ENCODE peak calls at places on chromosomes 3 and 15, in seven cellular contexts. Z, I, Q, N, B, Y and D are unnamed samples.

GRCh38 chr3:187098925-187099512 is 40.3 kb downstream of the RPL39L start:
- DNase-seq in Z (peak; percentile 5), I (no peak), Q (no peak), N (no peak), B (no peak), Y (no peak), D (no peak)

GRCh38 chr15:63858881-63859280 is 25.1 kb upstream of the HERC1 start:
- DNase-seq in Z (no peak), I (no peak), Q (no peak), N (no peak), B (no peak), Y (no peak), D (no peak)

GRCh38 chr15:59115047-59115446 is 10.1 kb downstream of the CCNB2 start:
- DNase-seq in Z (no peak), I (no peak), Q (no peak), N (no peak), B (no peak), Y (no peak), D (no peak)

GRCh38 chr3:21888656-21889055 is 137.6 kb upstream of the ZNF385D start:
- DNase-seq in Z (no peak), I (no peak), Q (no peak), N (no peak), B (no peak), Y (no peak), D (no peak)

GRCh38 chr15:73176579-73176978 is 124.3 kb downstream of the NEO1 start:
- DNase-seq in Z (no peak), I (no peak), Q (no peak), N (no peak), B (no peak), Y (no peak), D (no peak)

GRCh38 chr15:60400957-60401356 is 3.2 kb upstream of the ANXA2 start:
- DNase-seq in Z (no peak), I (no peak), Q (no peak), N (no peak), B (no peak), Y (no peak), D (no peak)

GRCh38 chr15:39944711-39945110 is 10.8 kb downstream of the EIF2AK4 start:
- DNase-seq in Z (peak; percentile 98), I (no peak), Q (no peak), N (no peak), B (no peak), Y (no peak), D (no peak)

GRCh38 chr15:30953731-30954378 is 37.6 kb downstream of the MTMR10 start:
- DNase-seq in Z (peak; percentile 86), I (peak; percentile 11), Q (no peak), N (no peak), B (no peak), Y (no peak), D (no peak)

GRCh38 chr15:72784233-72784876 is 797 bp upstream of the ADPGK start:
- DNase-seq in Z (peak; percentile 83), I (peak; percentile 82), Q (peak; percentile 60), N (no peak), B (no peak), Y (no peak), D (no peak)

GRCh38 chr3:37453393-37454391 is 279.3 kb upstream of the LRRFIP2 start:
- DNase-seq in Z (no peak), I (no peak), Q (no peak), N (no peak), B (peak; percentile 78), Y (no peak), D (peak; percentile 81)

GRCh38 chr15:40439461-40440299 is 1.1 kb upstream of the BAHD1 start:
- DNase-seq in Z (peak; percentile 49), I (peak; percentile 31), Q (no peak), N (no peak), B (peak; percentile 80), Y (no peak), D (peak; percentile 92)

GRCh38 chr3:124313621-124314020 is 321.7 kb upstream of the ROPN1 start:
- DNase-seq in Z (no peak), I (no peak), Q (no peak), N (no peak), B (no peak), Y (no peak), D (no peak)

GRCh38 chr3:124250053-124250452 is 258.1 kb upstream of the ROPN1 start:
- DNase-seq in Z (no peak), I (no peak), Q (no peak), N (no peak), B (no peak), Y (no peak), D (no peak)

GRCh38 chr3:69770976-69771634 is 31.8 kb downstream of the MITF start:
- DNase-seq in Z (peak; percentile 28), I (no peak), Q (no peak), N (no peak), B (no peak), Y (no peak), D (no peak)

GRCh38 chr3:121736112-121736511 is 13.4 kb downstream of the GOLGB1 start:
- DNase-seq in Z (peak; percentile 38), I (no peak), Q (no peak), N (no peak), B (no peak), Y (no peak), D (no peak)

GRCh38 chr3:196996454-196997265 is 28.0 kb upstream of the PIGZ start:
- DNase-seq in Z (no peak), I (no peak), Q (peak; percentile 56), N (no peak), B (peak; percentile 49), Y (no peak), D (no peak)

GRCh38 chr15:95610945-95611344 is 719.6 kb upstream of the NR2F2 start:
- DNase-seq in Z (no peak), I (no peak), Q (no peak), N (no peak), B (no peak), Y (no peak), D (no peak)

GRCh38 chr3:139427283-139428060 is 38.0 kb upstream of the COPB2 start:
- DNase-seq in Z (peak; percentile 81), I (peak; percentile 93), Q (peak; percentile 81), N (no peak), B (no peak), Y (no peak), D (no peak)

GRCh38 chr15:49199666-49200065 is 29.6 kb downstream of the GALK2 start:
- DNase-seq in Z (no peak), I (no peak), Q (no peak), N (no peak), B (no peak), Y (no peak), D (no peak)

GRCh38 chr15:78620021-78620838 is 566 bp downstream of the CHRNA3 start:
- DNase-seq in Z (peak; percentile 2), I (no peak), Q (no peak), N (no peak), B (peak; percentile 58), Y (no peak), D (no peak)